ENCODE peak calls at places on chromosomes 3 and 15, in four cellular contexts. W, H, E and U are unnamed samples.

GRCh38 chr3:188680189-188680588 is 491.6 kb upstream of the TPRG1 start:
- DNase-seq in W (no peak), H (no peak), E (no peak), U (no peak)

GRCh38 chr3:13513051-13513912 is 33.2 kb downstream of the HDAC11 start:
- DNase-seq in W (no peak), H (no peak), E (no peak), U (peak; percentile 93)

GRCh38 chr3:196941846-196942225 is 492 bp downstream of the NCBP2 start:
- DNase-seq in W (no peak), H (peak; percentile 52), E (no peak), U (no peak)

GRCh38 chr3:188689101-188689574 is 482.6 kb upstream of the TPRG1 start:
- DNase-seq in W (no peak), H (no peak), E (no peak), U (peak; percentile 53)

GRCh38 chr3:148466143-148466542 is 231.6 kb upstream of the AGTR1 start:
- DNase-seq in W (no peak), H (no peak), E (no peak), U (no peak)

GRCh38 chr3:145243875-145244274 is 917.1 kb downstream of the PLOD2 start:
- DNase-seq in W (no peak), H (no peak), E (no peak), U (no peak)

GRCh38 chr15:40958146-40958545 is 4.9 kb downstream of the CHAC1 start:
- DNase-seq in W (no peak), H (no peak), E (no peak), U (no peak)

GRCh38 chr3:54843352-54843751 is 84.5 kb downstream of the LRTM1 start:
- DNase-seq in W (no peak), H (no peak), E (no peak), U (no peak)

GRCh38 chr3:73580343-73580742 is 44.4 kb downstream of the PDZRN3 start:
- DNase-seq in W (no peak), H (peak; percentile 21), E (no peak), U (no peak)

GRCh38 chr15:95450413-95450812 is 880.1 kb upstream of the NR2F2 start:
- DNase-seq in W (no peak), H (no peak), E (no peak), U (no peak)

GRCh38 chr15:70512772-70513362 is 250.5 kb downstream of the UACA start:
- DNase-seq in W (peak; percentile 90), H (no peak), E (no peak), U (no peak)

GRCh38 chr3:57003676-57004075 is 56.8 kb upstream of the SPATA12 start:
- DNase-seq in W (no peak), H (no peak), E (no peak), U (no peak)

GRCh38 chr3:134404366-134404885 is 30.2 kb upstream of the AMOTL2 start:
- DNase-seq in W (no peak), H (no peak), E (no peak), U (no peak)

GRCh38 chr3:128127236-128127635 is 3.6 kb upstream of the RUVBL1 start:
- DNase-seq in W (no peak), H (no peak), E (no peak), U (no peak)

GRCh38 chr3:63328386-63328785 is 50.3 kb downstream of the SYNPR start:
- DNase-seq in W (no peak), H (no peak), E (no peak), U (no peak)

GRCh38 chr3:40137586-40138295 is 171.8 kb upstream of the EIF1B start:
- DNase-seq in W (no peak), H (no peak), E (no peak), U (no peak)

GRCh38 chr3:40350529-40350928 is 36.5 kb upstream of the ENTPD3 start:
- DNase-seq in W (no peak), H (no peak), E (no peak), U (no peak)

GRCh38 chr3:182794806-182795369 is 1.6 kb downstream of the ATP11B start:
- DNase-seq in W (no peak), H (no peak), E (no peak), U (no peak)

GRCh38 chr3:156751461-156752025 is 74.6 kb upstream of the LEKR1 start:
- DNase-seq in W (no peak), H (peak; percentile 12), E (peak; percentile 57), U (peak; percentile 91)

GRCh38 chr15:79283252-79284048 is 928 bp downstream of the ANKRD34C start:
- DNase-seq in W (peak; percentile 24), H (peak; percentile 61), E (peak; percentile 57), U (no peak)

GRCh38 chr15:79265167-79265566 is 17.4 kb upstream of the ANKRD34C start:
- DNase-seq in W (no peak), H (no peak), E (no peak), U (no peak)

GRCh38 chr15:99486371-99487336 is 79.1 kb upstream of the MEF2A start:
- DNase-seq in W (peak; percentile 55), H (peak; percentile 86), E (peak; percentile 79), U (peak; percentile 96)

GRCh38 chr3:127674793-127675189 is 2.0 kb downstream of the ABTB1 start:
- DNase-seq in W (no peak), H (no peak), E (peak; percentile 36), U (no peak)

GRCh38 chr15:53034767-53035245 is 244.7 kb upstream of the ONECUT1 start:
- DNase-seq in W (no peak), H (no peak), E (no peak), U (no peak)

GRCh38 chr3:82000773-82001172 is 239.3 kb upstream of the GBE1 start:
- DNase-seq in W (no peak), H (peak; percentile 88), E (no peak), U (no peak)

GRCh38 chr3:152229692-152230091 is 39.0 kb upstream of the MBNL1 start:
- DNase-seq in W (peak; percentile 16), H (no peak), E (no peak), U (no peak)

GRCh38 chr3:56351496-56351895 is 116.8 kb downstream of the ERC2 start:
- DNase-seq in W (no peak), H (no peak), E (no peak), U (no peak)

GRCh38 chr15:96107922-96108321 is 222.6 kb upstream of the NR2F2 start:
- DNase-seq in W (no peak), H (no peak), E (no peak), U (no peak)

DNA sequence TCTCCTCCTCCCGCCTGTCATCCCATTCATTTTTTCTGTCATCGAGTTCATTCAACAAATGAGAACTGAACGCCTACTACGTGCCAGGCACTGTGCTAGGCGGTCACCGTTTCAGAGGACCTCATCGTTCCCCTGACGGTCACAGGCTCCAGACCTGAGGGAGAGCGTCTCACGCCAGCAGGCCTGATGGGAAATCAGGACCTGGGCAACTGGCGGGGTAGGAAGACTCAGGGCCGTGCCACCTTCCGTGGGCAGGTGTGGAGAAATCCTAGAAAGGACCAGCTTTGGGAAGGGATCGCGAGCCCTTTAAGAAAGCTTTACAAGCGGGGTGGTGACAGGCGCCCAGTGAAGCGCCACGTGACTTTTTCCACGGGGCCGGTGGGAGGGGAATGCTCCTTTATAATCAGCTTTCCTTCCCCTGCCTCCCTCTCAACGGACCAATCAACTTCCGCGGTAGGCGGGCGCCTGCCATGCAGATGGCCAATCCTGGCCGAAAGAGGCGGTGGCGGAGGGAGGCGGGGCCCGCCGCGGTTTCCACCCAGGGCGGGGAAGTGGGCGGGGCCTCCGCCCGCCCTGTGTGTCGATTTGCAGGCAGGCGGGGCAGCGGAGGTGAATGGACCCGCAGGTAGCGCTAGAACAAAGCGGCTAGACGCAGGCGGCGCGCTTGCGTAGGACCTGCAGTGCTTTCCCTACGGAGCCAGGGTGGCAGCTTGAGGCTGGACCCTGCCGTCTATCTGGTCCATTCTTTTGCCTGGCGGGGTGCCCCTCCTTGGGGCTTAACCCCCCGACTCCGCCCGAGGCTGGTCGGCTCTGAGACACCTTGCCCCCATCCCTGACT is 816 bp upstream of the DUSP7 start:
- DNase-seq in W (peak; percentile 96), H (peak; percentile 100), E (peak; percentile 99), U (peak; percentile 100)
- TF ChIP-seq POLR2A in W (no peak), H (peak; percentile 76), E (peak; percentile 20), U (no peak)

GRCh38 chr3:194396897-194397756 is 1.9 kb downstream of the GP5 start:
- DNase-seq in W (no peak), H (no peak), E (peak; percentile 60), U (no peak)

GRCh38 chr3:194395767-194396527 is 3.1 kb downstream of the GP5 start:
- DNase-seq in W (no peak), H (no peak), E (peak; percentile 80), U (peak; percentile 56)

GRCh38 chr3:194397757-194398312 is 1.2 kb downstream of the GP5 start:
- DNase-seq in W (no peak), H (no peak), E (peak; percentile 48), U (no peak)

GRCh38 chr3:194395201-194395600 is 3.9 kb downstream of the GP5 start:
- DNase-seq in W (no peak), H (no peak), E (no peak), U (no peak)

GRCh38 chr3:194396561-194396896 is 2.5 kb downstream of the GP5 start:
- DNase-seq in W (no peak), H (no peak), E (peak; percentile 54), U (no peak)
- H3K4me3 ChIP-seq in W (no peak overlapping the region), H (no peak overlapping the region), E (peak overlapping the region; percentile 1), U (no peak overlapping the region)

DNA sequence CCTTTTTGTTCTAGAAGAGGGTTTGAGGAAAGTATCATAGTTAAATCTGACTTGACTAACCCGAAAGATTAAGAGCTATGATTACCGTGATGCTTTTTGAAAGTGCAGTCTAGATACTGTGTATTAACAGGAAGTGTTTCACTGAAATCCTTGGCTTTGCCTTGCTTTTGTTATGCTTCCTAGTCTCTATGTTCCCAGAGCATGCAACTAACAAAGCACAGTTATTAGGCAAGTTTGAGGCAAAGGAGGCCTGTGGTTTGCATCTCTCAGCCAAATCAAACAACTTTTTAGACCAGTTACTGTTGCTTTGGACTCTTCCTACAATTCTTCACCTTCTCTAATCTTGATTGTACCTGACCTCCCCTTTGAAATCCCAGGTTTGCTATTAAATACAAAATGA is 3.9 kb downstream of the LXN start:
- DNase-seq in W (no peak), H (no peak), E (no peak), U (no peak)
- TF ChIP-seq POLR2A in W (no peak), H (no peak), E (no peak), U (no peak)

DNA sequence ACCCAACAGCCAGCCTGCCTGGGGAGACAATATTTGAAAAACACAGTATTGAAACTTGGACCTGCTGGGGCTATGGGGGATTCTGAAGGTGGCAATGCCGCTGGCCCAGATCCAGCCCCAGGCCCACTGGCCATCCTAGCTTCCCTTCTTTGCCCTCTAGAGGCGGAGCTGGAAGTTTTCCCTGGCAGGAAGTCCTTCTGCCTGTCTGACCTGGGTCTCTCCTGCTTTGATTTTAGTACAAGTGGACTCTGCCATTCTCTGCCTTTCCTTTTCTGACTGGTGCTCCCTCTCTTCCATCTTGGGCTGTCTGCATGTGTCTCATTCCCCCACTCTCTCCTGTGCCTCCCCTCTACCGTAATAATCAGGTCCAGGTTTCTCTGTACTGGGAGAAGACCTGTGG is 3.6 kb downstream of the SEMA3F start:
- DNase-seq in W (no peak), H (no peak), E (no peak), U (no peak)
- H3K4me3 ChIP-seq in W (no peak overlapping the region), H (no peak overlapping the region), E (no peak overlapping the region), U (no peak overlapping the region)